ENCODE peak calls at places on chromosome 15, in nine cellular contexts. One of them, this sample, is unnamed.

GRCh38 chr15:90348456-90348855 is 3.6 kb upstream of the ZNF774 start:
- DNase-seq in HFF-Myc: no peak
- DNase-seq in left lung: no peak
- DNase-seq in cardiac fibroblast: no peak
- DNase-seq in transverse colon: no peak
- DNase-seq in endothelial cell: no peak
- DNase-seq in gastrocnemius medialis: no peak
- DNase-seq in fibroblast of mammary gland: no peak
- DNase-seq in H9: no peak
- DNase-seq in this sample: no peak

GRCh38 chr15:36793205-36793604 is 213.8 kb downstream of the CDIN1 start:
- DNase-seq in HFF-Myc: no peak
- DNase-seq in left lung: no peak
- DNase-seq in cardiac fibroblast: no peak
- DNase-seq in transverse colon: no peak
- DNase-seq in endothelial cell: no peak
- DNase-seq in gastrocnemius medialis: no peak
- DNase-seq in fibroblast of mammary gland: no peak
- DNase-seq in H9: no peak
- DNase-seq in this sample: no peak

GRCh38 chr15:70096975-70097336 is 761 bp downstream of the TLE3 start:
- DNase-seq in HFF-Myc: no peak
- DNase-seq in left lung: peak; percentile 90
- DNase-seq in cardiac fibroblast: no peak
- DNase-seq in transverse colon: no peak
- DNase-seq in endothelial cell: no peak
- DNase-seq in gastrocnemius medialis: no peak
- DNase-seq in fibroblast of mammary gland: no peak
- DNase-seq in H9: no peak
- DNase-seq in this sample: no peak

GRCh38 chr15:67998599-67999122 is 55.5 kb upstream of the PIAS1 start:
- DNase-seq in HFF-Myc: no peak
- DNase-seq in left lung: no peak
- DNase-seq in cardiac fibroblast: peak; percentile 68
- DNase-seq in transverse colon: peak; percentile 79
- DNase-seq in endothelial cell: no peak
- DNase-seq in gastrocnemius medialis: no peak
- DNase-seq in fibroblast of mammary gland: peak; percentile 69
- DNase-seq in H9: no peak
- DNase-seq in this sample: no peak

GRCh38 chr15:85766007-85766831 is 28.5 kb downstream of the KLHL25 start:
- DNase-seq in HFF-Myc: no peak
- DNase-seq in left lung: peak; percentile 52
- DNase-seq in cardiac fibroblast: no peak
- DNase-seq in transverse colon: no peak
- DNase-seq in endothelial cell: no peak
- DNase-seq in gastrocnemius medialis: no peak
- DNase-seq in fibroblast of mammary gland: no peak
- DNase-seq in H9: no peak
- DNase-seq in this sample: no peak

GRCh38 chr15:66369773-66370651 is 13.5 kb upstream of the TIPIN start:
- DNase-seq in HFF-Myc: no peak
- DNase-seq in left lung: no peak
- DNase-seq in cardiac fibroblast: peak; percentile 74
- DNase-seq in transverse colon: no peak
- DNase-seq in endothelial cell: peak; percentile 39
- DNase-seq in gastrocnemius medialis: no peak
- DNase-seq in fibroblast of mammary gland: no peak
- DNase-seq in H9: no peak
- DNase-seq in this sample: no peak

GRCh38 chr15:26087395-26087794 is 224.3 kb upstream of the ATP10A start:
- DNase-seq in HFF-Myc: no peak
- DNase-seq in left lung: no peak
- DNase-seq in cardiac fibroblast: peak; percentile 31
- DNase-seq in transverse colon: no peak
- DNase-seq in endothelial cell: no peak
- DNase-seq in gastrocnemius medialis: no peak
- DNase-seq in fibroblast of mammary gland: peak; percentile 60
- DNase-seq in H9: no peak
- DNase-seq in this sample: no peak

GRCh38 chr15:58308742-58309355 is 122.9 kb upstream of the LIPC start:
- DNase-seq in HFF-Myc: no peak
- DNase-seq in left lung: no peak
- DNase-seq in cardiac fibroblast: no peak
- DNase-seq in transverse colon: no peak
- DNase-seq in endothelial cell: no peak
- DNase-seq in gastrocnemius medialis: no peak
- DNase-seq in fibroblast of mammary gland: no peak
- DNase-seq in H9: no peak
- DNase-seq in this sample: no peak

GRCh38 chr15:74787251-74788041 is 5.6 kb downstream of the CSK start:
- DNase-seq in HFF-Myc: peak; percentile 52
- DNase-seq in left lung: peak; percentile 91
- DNase-seq in cardiac fibroblast: peak; percentile 72
- DNase-seq in transverse colon: peak; percentile 88
- DNase-seq in endothelial cell: peak; percentile 68
- DNase-seq in gastrocnemius medialis: no peak
- DNase-seq in fibroblast of mammary gland: peak; percentile 61
- DNase-seq in H9: peak; percentile 89
- DNase-seq in this sample: no peak

GRCh38 chr15:36914466-36914865 is 185.9 kb downstream of the MEIS2 start:
- DNase-seq in HFF-Myc: no peak
- DNase-seq in left lung: no peak
- DNase-seq in cardiac fibroblast: no peak
- DNase-seq in transverse colon: no peak
- DNase-seq in endothelial cell: no peak
- DNase-seq in gastrocnemius medialis: no peak
- DNase-seq in fibroblast of mammary gland: no peak
- DNase-seq in H9: no peak
- DNase-seq in this sample: no peak

GRCh38 chr15:62334581-62334980 is 169.5 kb upstream of the C2CD4B start:
- DNase-seq in HFF-Myc: no peak
- DNase-seq in left lung: no peak
- DNase-seq in cardiac fibroblast: no peak
- DNase-seq in transverse colon: no peak
- DNase-seq in endothelial cell: no peak
- DNase-seq in gastrocnemius medialis: no peak
- DNase-seq in fibroblast of mammary gland: peak; percentile 11
- DNase-seq in H9: no peak
- DNase-seq in this sample: no peak

GRCh38 chr15:71282086-71282485 is 166.8 kb downstream of the THSD4 start:
- DNase-seq in HFF-Myc: no peak
- DNase-seq in left lung: no peak
- DNase-seq in cardiac fibroblast: peak; percentile 92
- DNase-seq in transverse colon: no peak
- DNase-seq in endothelial cell: no peak
- DNase-seq in gastrocnemius medialis: no peak
- DNase-seq in fibroblast of mammary gland: peak; percentile 75
- DNase-seq in H9: no peak
- DNase-seq in this sample: no peak

GRCh38 chr15:99125061-99125990 is 20.4 kb downstream of the SYNM start:
- DNase-seq in HFF-Myc: no peak
- DNase-seq in left lung: no peak
- DNase-seq in cardiac fibroblast: no peak
- DNase-seq in transverse colon: no peak
- DNase-seq in endothelial cell: no peak
- DNase-seq in gastrocnemius medialis: peak; percentile 75
- DNase-seq in fibroblast of mammary gland: peak; percentile 20
- DNase-seq in H9: no peak
- DNase-seq in this sample: peak; percentile 72

GRCh38 chr15:74134387-74135027 is 4.1 kb downstream of the ISLR2 start:
- DNase-seq in HFF-Myc: no peak
- DNase-seq in left lung: peak; percentile 85
- DNase-seq in cardiac fibroblast: peak; percentile 31
- DNase-seq in transverse colon: peak; percentile 38
- DNase-seq in endothelial cell: peak; percentile 83
- DNase-seq in gastrocnemius medialis: no peak
- DNase-seq in fibroblast of mammary gland: no peak
- DNase-seq in H9: peak; percentile 91
- DNase-seq in this sample: no peak

GRCh38 chr15:72599855-72600464 is 54.5 kb upstream of the GOLGA6B start:
- DNase-seq in HFF-Myc: peak; percentile 38
- DNase-seq in left lung: no peak
- DNase-seq in cardiac fibroblast: peak; percentile 75
- DNase-seq in transverse colon: no peak
- DNase-seq in endothelial cell: peak; percentile 62
- DNase-seq in gastrocnemius medialis: no peak
- DNase-seq in fibroblast of mammary gland: peak; percentile 71
- DNase-seq in H9: no peak
- DNase-seq in this sample: no peak

GRCh38 chr15:90046846-90047481 is 45.8 kb downstream of the ZNF710 start:
- DNase-seq in HFF-Myc: no peak
- DNase-seq in left lung: peak; percentile 73
- DNase-seq in cardiac fibroblast: no peak
- DNase-seq in transverse colon: peak; percentile 79
- DNase-seq in endothelial cell: no peak
- DNase-seq in gastrocnemius medialis: peak; percentile 77
- DNase-seq in fibroblast of mammary gland: no peak
- DNase-seq in H9: no peak
- DNase-seq in this sample: no peak

GRCh38 chr15:76976572-76977270 is 18.2 kb upstream of the PSTPIP1 start:
- DNase-seq in HFF-Myc: no peak
- DNase-seq in left lung: peak; percentile 28
- DNase-seq in cardiac fibroblast: peak; percentile 9
- DNase-seq in transverse colon: no peak
- DNase-seq in endothelial cell: no peak
- DNase-seq in gastrocnemius medialis: no peak
- DNase-seq in fibroblast of mammary gland: no peak
- DNase-seq in H9: no peak
- DNase-seq in this sample: no peak

DNA sequence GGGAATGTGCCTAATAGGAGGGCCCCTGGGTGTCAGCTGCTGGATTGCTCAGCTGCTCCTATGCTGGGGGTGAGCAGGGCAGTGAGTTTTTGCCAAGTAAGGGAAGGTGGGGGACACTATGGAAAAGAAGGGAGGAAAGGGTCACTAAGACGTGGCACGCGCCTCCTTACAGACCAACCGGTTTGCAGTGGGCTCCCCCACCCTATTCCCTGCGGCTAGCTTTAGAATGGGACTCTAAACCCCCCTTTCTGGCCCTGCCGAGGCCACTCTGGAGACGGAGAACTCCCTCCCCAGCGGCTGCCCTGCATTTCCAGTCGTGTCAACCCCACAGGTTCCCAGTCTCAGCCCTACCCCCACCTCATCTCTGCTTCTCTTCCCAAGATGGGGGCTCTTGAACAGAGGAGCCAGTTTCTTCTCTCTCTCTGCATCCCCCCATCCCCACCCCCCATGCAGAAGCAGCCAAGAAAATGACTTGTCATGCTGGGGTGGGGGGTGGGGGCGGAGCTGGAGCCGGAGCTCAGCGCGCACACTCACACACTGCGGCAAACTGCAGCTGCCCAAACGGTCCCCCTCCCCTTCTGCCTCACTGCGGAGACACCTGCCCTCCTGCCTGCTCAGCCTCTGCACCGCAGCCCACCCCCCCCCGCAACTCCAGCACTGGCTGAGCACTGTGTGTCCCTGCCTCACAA is 809 bp downstream of the MAP1A start:
- DNase-seq in HFF-Myc: no peak
- DNase-seq in left lung: no peak
- DNase-seq in cardiac fibroblast: peak; percentile 25
- DNase-seq in transverse colon: no peak
- DNase-seq in endothelial cell: no peak
- DNase-seq in gastrocnemius medialis: no peak
- DNase-seq in fibroblast of mammary gland: no peak
- DNase-seq in H9: peak; percentile 60
- DNase-seq in this sample: peak; percentile 81
- TF ChIP-seq CTCF in HFF-Myc: no peak
- TF ChIP-seq CTCF in left lung: no peak
- TF ChIP-seq CTCF in cardiac fibroblast: no peak
- TF ChIP-seq CTCF in transverse colon: no peak
- TF ChIP-seq CTCF in endothelial cell: no peak
- TF ChIP-seq CTCF in gastrocnemius medialis: no peak
- TF ChIP-seq CTCF in fibroblast of mammary gland: no peak
- TF ChIP-seq CTCF in H9: no peak
- TF ChIP-seq CTCF in this sample: no peak

GRCh38 chr15:100873029-100873677 is 6.5 kb upstream of the ALDH1A3 start:
- DNase-seq in HFF-Myc: peak; percentile 78
- DNase-seq in left lung: no peak
- DNase-seq in cardiac fibroblast: peak; percentile 94
- DNase-seq in transverse colon: peak; percentile 78
- DNase-seq in endothelial cell: peak; percentile 68
- DNase-seq in gastrocnemius medialis: no peak
- DNase-seq in fibroblast of mammary gland: peak; percentile 90
- DNase-seq in H9: peak; percentile 60
- DNase-seq in this sample: no peak

GRCh38 chr15:100866386-100867330 is 13.0 kb upstream of the ALDH1A3 start:
- DNase-seq in HFF-Myc: no peak
- DNase-seq in left lung: no peak
- DNase-seq in cardiac fibroblast: no peak
- DNase-seq in transverse colon: no peak
- DNase-seq in endothelial cell: no peak
- DNase-seq in gastrocnemius medialis: no peak
- DNase-seq in fibroblast of mammary gland: no peak
- DNase-seq in H9: no peak
- DNase-seq in this sample: no peak

GRCh38 chr15:100863406-100864198 is 16.0 kb upstream of the ALDH1A3 start:
- DNase-seq in HFF-Myc: no peak
- DNase-seq in left lung: no peak
- DNase-seq in cardiac fibroblast: peak; percentile 72
- DNase-seq in transverse colon: peak; percentile 51
- DNase-seq in endothelial cell: no peak
- DNase-seq in gastrocnemius medialis: peak; percentile 19
- DNase-seq in fibroblast of mammary gland: peak; percentile 85
- DNase-seq in H9: no peak
- DNase-seq in this sample: no peak

GRCh38 chr15:100867476-100867875 is 12.2 kb upstream of the ALDH1A3 start:
- DNase-seq in HFF-Myc: no peak
- DNase-seq in left lung: no peak
- DNase-seq in cardiac fibroblast: no peak
- DNase-seq in transverse colon: peak; percentile 32
- DNase-seq in endothelial cell: no peak
- DNase-seq in gastrocnemius medialis: no peak
- DNase-seq in fibroblast of mammary gland: no peak
- DNase-seq in H9: no peak
- DNase-seq in this sample: no peak

GRCh38 chr15:100869151-100869999 is 10.3 kb upstream of the ALDH1A3 start:
- DNase-seq in HFF-Myc: no peak
- DNase-seq in left lung: no peak
- DNase-seq in cardiac fibroblast: no peak
- DNase-seq in transverse colon: no peak
- DNase-seq in endothelial cell: peak; percentile 41
- DNase-seq in gastrocnemius medialis: no peak
- DNase-seq in fibroblast of mammary gland: peak; percentile 27
- DNase-seq in H9: peak; percentile 62
- DNase-seq in this sample: no peak
- TF ChIP-seq CTCF in HFF-Myc: peak; percentile 69
- TF ChIP-seq CTCF in left lung: no peak
- TF ChIP-seq CTCF in cardiac fibroblast: peak; percentile 61
- TF ChIP-seq CTCF in transverse colon: peak; percentile 28
- TF ChIP-seq CTCF in endothelial cell: peak; percentile 86
- TF ChIP-seq CTCF in gastrocnemius medialis: peak; percentile 35
- TF ChIP-seq CTCF in fibroblast of mammary gland: peak; percentile 63
- TF ChIP-seq CTCF in H9: peak; percentile 94
- TF ChIP-seq CTCF in this sample: peak; percentile 69

GRCh38 chr15:56295433-56295832 is 51.8 kb upstream of the RFX7 start:
- DNase-seq in HFF-Myc: no peak
- DNase-seq in left lung: no peak
- DNase-seq in cardiac fibroblast: peak; percentile 4
- DNase-seq in transverse colon: no peak
- DNase-seq in endothelial cell: no peak
- DNase-seq in gastrocnemius medialis: no peak
- DNase-seq in fibroblast of mammary gland: no peak
- DNase-seq in H9: no peak
- DNase-seq in this sample: no peak
- TF ChIP-seq CTCF in HFF-Myc: no peak
- TF ChIP-seq CTCF in left lung: no peak
- TF ChIP-seq CTCF in cardiac fibroblast: no peak
- TF ChIP-seq CTCF in transverse colon: no peak
- TF ChIP-seq CTCF in endothelial cell: no peak
- TF ChIP-seq CTCF in gastrocnemius medialis: no peak
- TF ChIP-seq CTCF in fibroblast of mammary gland: peak; percentile 4
- TF ChIP-seq CTCF in H9: peak; percentile 36
- TF ChIP-seq CTCF in this sample: no peak

GRCh38 chr15:33226559-33227181 is 32.2 kb upstream of the FMN1 start:
- DNase-seq in HFF-Myc: no peak
- DNase-seq in left lung: no peak
- DNase-seq in cardiac fibroblast: peak; percentile 40
- DNase-seq in transverse colon: peak; percentile 33
- DNase-seq in endothelial cell: no peak
- DNase-seq in gastrocnemius medialis: peak; percentile 31
- DNase-seq in fibroblast of mammary gland: peak; percentile 37
- DNase-seq in H9: peak; percentile 33
- DNase-seq in this sample: no peak
- TF ChIP-seq CTCF in HFF-Myc: peak; percentile 50
- TF ChIP-seq CTCF in left lung: peak; percentile 50
- TF ChIP-seq CTCF in cardiac fibroblast: peak; percentile 18
- TF ChIP-seq CTCF in transverse colon: peak; percentile 35
- TF ChIP-seq CTCF in endothelial cell: no peak
- TF ChIP-seq CTCF in gastrocnemius medialis: peak; percentile 56
- TF ChIP-seq CTCF in fibroblast of mammary gland: peak; percentile 25
- TF ChIP-seq CTCF in H9: peak; percentile 66
- TF ChIP-seq CTCF in this sample: peak; percentile 64

This sample was measured in chondrocyte.